ENCODE peak calls at places on chromosomes 1 and 21, in eight cellular contexts. D, U, T, I, C, F, H and M are unnamed samples.
A peak's percentile ranks its signal among the peaks of the same experiment; 100 is the strongest.

GRCh38 chr1:182599339-182599738 is 4.8 kb downstream of the RGS16 start:
- DNase-seq in D (no peak), U (no peak), T (no peak), I (no peak), C (no peak), F (no peak), H (no peak), M (no peak)

GRCh38 chr1:244349103-244349531 is 102.6 kb downstream of the ADSS2 start:
- DNase-seq in D (peak; percentile 94), U (peak; percentile 91), T (no peak), I (peak; percentile 81), C (no peak), F (no peak), H (peak; percentile 84), M (peak; percentile 84)

GRCh38 chr1:56584910-56585528 is 5.7 kb upstream of the PLPP3 start:
- DNase-seq in D (peak; percentile 88), U (peak; percentile 77), T (no peak), I (peak; percentile 43), C (no peak), F (peak; percentile 43), H (peak; percentile 78), M (peak; percentile 77)

GRCh38 chr1:165928075-165928731 is 100.8 kb downstream of the UCK2 start:
- DNase-seq in D (peak; percentile 63), U (peak; percentile 56), T (no peak), I (peak; percentile 63), C (no peak), F (peak; percentile 43), H (peak; percentile 77), M (peak; percentile 42)

GRCh38 chr1:231193710-231194340 is 32.0 kb downstream of the TRIM67 start:
- DNase-seq in D (no peak), U (no peak), T (no peak), I (no peak), C (no peak), F (no peak), H (no peak), M (no peak)

GRCh38 chr21:35197191-35197590 is 148.1 kb upstream of the RUNX1 start:
- DNase-seq in D (no peak), U (peak; percentile 64), T (no peak), I (no peak), C (no peak), F (no peak), H (peak; percentile 30), M (peak; percentile 42)

GRCh38 chr21:24418671-24419070 is 1188.6 kb downstream of the MRPL39 start:
- DNase-seq in D (no peak), U (no peak), T (no peak), I (no peak), C (no peak), F (no peak), H (no peak), M (no peak)

GRCh38 chr1:5975133-5975880 is 16.9 kb downstream of the NPHP4 start:
- DNase-seq in D (peak; percentile 51), U (peak; percentile 64), T (peak; percentile 48), I (peak; percentile 27), C (peak; percentile 41), F (no peak), H (peak; percentile 64), M (peak; percentile 61)

DNA sequence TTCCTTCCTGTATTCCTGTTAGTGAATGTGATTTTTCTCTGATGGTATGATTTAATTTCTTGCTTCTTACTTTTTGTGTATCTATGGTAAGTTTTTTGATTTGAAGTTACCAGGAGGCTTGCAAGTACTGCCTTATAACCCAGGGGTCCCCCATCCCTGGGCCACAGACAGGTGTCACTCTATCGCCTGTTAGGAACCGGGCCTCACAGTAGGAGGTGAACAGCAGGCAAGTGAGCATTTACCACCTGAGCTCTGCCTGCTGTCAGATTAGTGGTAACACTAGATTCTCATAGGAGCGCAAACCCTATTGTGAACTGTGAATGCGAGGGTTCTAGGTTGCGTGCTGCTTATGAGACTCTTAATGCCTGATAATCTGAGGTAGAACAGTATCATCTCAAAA is 143.3 kb downstream of the RPS6KC1 start:
- DNase-seq in D (no peak), U (no peak), T (no peak), I (no peak), C (no peak), F (no peak), H (no peak), M (no peak)
- TF ChIP-seq CTCF in D (no peak), U (no peak), T (no peak), I (no peak), C (no peak), F (no peak), H (no peak), M (no peak)

GRCh38 chr1:66333463-66334232 is 200.3 kb upstream of the SGIP1 start:
- DNase-seq in D (no peak), U (no peak), T (no peak), I (no peak), C (peak; percentile 24), F (no peak), H (no peak), M (no peak)

GRCh38 chr1:66331641-66332523 is 202.1 kb upstream of the SGIP1 start:
- DNase-seq in D (peak; percentile 86), U (peak; percentile 85), T (peak; percentile 72), I (peak; percentile 80), C (peak; percentile 49), F (peak; percentile 60), H (peak; percentile 69), M (peak; percentile 88)

GRCh38 chr1:66334311-66334710 is 199.6 kb upstream of the SGIP1 start:
- DNase-seq in D (no peak), U (no peak), T (no peak), I (no peak), C (no peak), F (no peak), H (no peak), M (no peak)

GRCh38 chr1:66330711-66331110 is 203.2 kb upstream of the SGIP1 start:
- DNase-seq in D (peak; percentile 26), U (peak; percentile 63), T (no peak), I (no peak), C (no peak), F (no peak), H (peak; percentile 26), M (peak; percentile 42)

DNA sequence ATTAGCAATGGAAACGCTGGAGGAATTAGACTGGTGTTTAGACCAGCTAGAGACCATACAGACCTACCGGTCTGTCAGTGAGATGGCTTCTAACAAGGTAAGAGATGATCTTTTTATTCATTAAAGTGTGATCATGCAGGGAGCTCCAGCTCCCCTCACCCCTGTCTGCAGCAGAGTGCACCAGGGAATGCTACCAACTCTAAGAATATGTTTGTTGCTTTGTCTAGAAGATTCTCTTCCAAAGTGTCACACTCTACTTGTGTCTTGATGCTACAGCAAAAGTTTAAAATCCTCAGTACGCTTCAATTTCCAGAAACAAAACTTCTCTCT is 201.5 kb upstream of the SGIP1 start:
- DNase-seq in D (no peak), U (no peak), T (no peak), I (no peak), C (no peak), F (no peak), H (no peak), M (no peak)
- H3K4me3 ChIP-seq in D (peak overlapping the region; percentile 63), U (peak overlapping the region; percentile 55), T (peak overlapping the region; percentile 52), I (peak overlapping the region; percentile 68), C (peak overlapping the region; percentile 73), F (peak overlapping the region; percentile 39), H (peak overlapping the region; percentile 66), M (peak overlapping the region; percentile 53)

GRCh38 chr21:44265734-44266270 is 4.1 kb upstream of the DNMT3L start:
- DNase-seq in D (no peak), U (no peak), T (no peak), I (no peak), C (no peak), F (no peak), H (no peak), M (no peak)

GRCh38 chr21:44263221-44263671 is 1.5 kb upstream of the DNMT3L start:
- DNase-seq in D (no peak), U (no peak), T (peak; percentile 61), I (no peak), C (no peak), F (no peak), H (no peak), M (no peak)

GRCh38 chr21:44271558-44271957 is 9.9 kb upstream of the DNMT3L start:
- DNase-seq in D (no peak), U (no peak), T (no peak), I (no peak), C (no peak), F (no peak), H (no peak), M (no peak)

GRCh38 chr21:44263768-44264167 is 2.1 kb upstream of the DNMT3L start:
- DNase-seq in D (no peak), U (no peak), T (no peak), I (no peak), C (no peak), F (no peak), H (no peak), M (no peak)

GRCh38 chr21:44267655-44268142 is 6.0 kb upstream of the DNMT3L start:
- DNase-seq in D (no peak), U (no peak), T (no peak), I (no peak), C (peak; percentile 38), F (no peak), H (peak; percentile 6), M (no peak)
- TF ChIP-seq CTCF in D (no peak), U (peak; percentile 3), T (no peak), I (peak; percentile 18), C (peak; percentile 16), F (no peak), H (no peak), M (no peak)

GRCh38 chr1:167169642-167170041 is 51.0 kb upstream of the POU2F1 start:
- DNase-seq in D (no peak), U (no peak), T (no peak), I (no peak), C (no peak), F (no peak), H (peak; percentile 49), M (no peak)

GRCh38 chr1:167168424-167168823 is 52.3 kb upstream of the POU2F1 start:
- DNase-seq in D (no peak), U (no peak), T (no peak), I (no peak), C (no peak), F (no peak), H (no peak), M (no peak)

GRCh38 chr1:167166703-167167100 is 54.0 kb upstream of the POU2F1 start:
- DNase-seq in D (no peak), U (no peak), T (no peak), I (no peak), C (no peak), F (peak; percentile 70), H (no peak), M (no peak)

GRCh38 chr1:167165219-167165618 is 55.5 kb upstream of the POU2F1 start:
- DNase-seq in D (no peak), U (no peak), T (no peak), I (no peak), C (no peak), F (no peak), H (no peak), M (no peak)

DNA sequence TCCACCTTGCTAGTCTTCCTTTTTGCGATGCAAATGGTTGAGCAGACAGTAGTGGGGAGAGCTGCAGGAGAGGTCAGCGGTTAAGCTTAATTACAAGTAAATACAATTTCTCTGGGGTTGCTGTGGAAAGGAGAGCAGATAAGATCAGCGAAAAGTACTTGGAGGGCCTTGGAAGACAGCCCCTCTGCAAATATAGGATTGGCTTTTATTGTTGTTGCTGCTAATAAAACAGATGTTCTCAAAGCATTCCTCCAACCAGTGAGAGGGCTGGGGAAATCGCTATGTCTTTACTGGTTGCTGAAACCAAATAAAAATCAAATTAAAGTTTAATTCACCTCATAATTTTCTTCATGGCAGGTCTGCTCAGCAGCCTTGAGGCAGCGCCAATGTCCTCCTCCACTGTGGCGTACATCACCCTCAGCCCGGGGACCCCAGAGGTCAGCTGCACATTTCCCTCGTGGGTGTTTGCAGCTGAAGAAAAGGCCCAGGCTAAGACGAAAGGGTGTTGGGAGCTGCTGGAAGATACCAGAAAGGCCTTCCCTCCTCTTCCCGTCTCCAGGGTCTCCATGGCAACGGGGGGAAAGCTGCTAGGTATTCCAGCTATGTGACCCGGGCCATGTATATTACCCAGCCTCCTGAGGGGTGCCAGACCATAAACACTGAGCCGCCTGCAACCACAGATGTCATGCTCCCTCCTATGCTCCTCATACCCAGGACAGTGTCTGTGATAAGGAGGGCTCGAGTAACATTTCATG is 54.6 kb upstream of the POU2F1 start:
- DNase-seq in D (no peak), U (no peak), T (no peak), I (no peak), C (no peak), F (peak; percentile 75), H (no peak), M (peak; percentile 76)
- H3K4me3 ChIP-seq in D (no peak overlapping the region), U (no peak overlapping the region), T (no peak overlapping the region), I (no peak overlapping the region), C (no peak overlapping the region), F (no peak overlapping the region), H (no peak overlapping the region), M (no peak overlapping the region)